ENCODE peak calls at places on chromosomes 6 and 20, in four cellular contexts. One of them, this sample, is unnamed.

GRCh38 chr20:44033873-44034272 is 119.2 kb downstream of the TOX2 start:
- DNase-seq in lower leg skin: peak; percentile 57
- DNase-seq in ovary: no peak
- DNase-seq in upper lobe of left lung: no peak
- DNase-seq in this sample: no peak

GRCh38 chr6:36504982-36505381 is 42.3 kb downstream of the STK38 start:
- DNase-seq in upper lobe of left lung: no peak
- DNase-seq in lower leg skin: no peak
- DNase-seq in ovary: no peak
- DNase-seq in this sample: no peak

GRCh38 chr6:166026586-166027126 is 141.0 kb downstream of the TBXT start:
- DNase-seq in ovary: no peak
- DNase-seq in upper lobe of left lung: no peak
- DNase-seq in lower leg skin: no peak
- DNase-seq in this sample: no peak

GRCh38 chr6:147986891-147987290 is 355.7 kb upstream of the SASH1 start:
- DNase-seq in upper lobe of left lung: no peak
- DNase-seq in lower leg skin: no peak
- DNase-seq in ovary: no peak
- DNase-seq in this sample: no peak

GRCh38 chr20:48613926-48614325 is 213.9 kb downstream of the PREX1 start:
- DNase-seq in lower leg skin: peak; percentile 56
- DNase-seq in ovary: no peak
- DNase-seq in upper lobe of left lung: no peak
- DNase-seq in this sample: no peak

GRCh38 chr20:25306991-25307903 is 59.4 kb downstream of the PYGB start:
- DNase-seq in ovary: no peak
- DNase-seq in lower leg skin: no peak
- DNase-seq in upper lobe of left lung: no peak
- DNase-seq in this sample: no peak

GRCh38 chr6:37068523-37069270 is 63.2 kb downstream of the FGD2 start:
- DNase-seq in lower leg skin: no peak
- DNase-seq in ovary: no peak
- DNase-seq in upper lobe of left lung: peak; percentile 44
- DNase-seq in this sample: peak; percentile 64

GRCh38 chr20:6502999-6503398 is 264.5 kb upstream of the BMP2 start:
- DNase-seq in upper lobe of left lung: no peak
- DNase-seq in ovary: no peak
- DNase-seq in lower leg skin: no peak
- DNase-seq in this sample: no peak

GRCh38 chr20:60224914-60225313 is 266.7 kb downstream of the CDH26 start:
- DNase-seq in lower leg skin: peak; percentile 54
- DNase-seq in upper lobe of left lung: no peak
- DNase-seq in ovary: no peak
- DNase-seq in this sample: no peak

GRCh38 chr6:118198746-118199145 is 291.7 kb downstream of the SLC35F1 start:
- DNase-seq in lower leg skin: no peak
- DNase-seq in ovary: no peak
- DNase-seq in upper lobe of left lung: no peak
- DNase-seq in this sample: no peak

GRCh38 chr6:63706630-63707029 is 71.0 kb downstream of the PHF3 start:
- DNase-seq in lower leg skin: no peak
- DNase-seq in upper lobe of left lung: no peak
- DNase-seq in ovary: no peak
- DNase-seq in this sample: no peak

GRCh38 chr20:64036346-64037198 is 590 bp downstream of the C20orf204 start:
- DNase-seq in ovary: no peak
- DNase-seq in lower leg skin: no peak
- DNase-seq in upper lobe of left lung: peak; percentile 60
- DNase-seq in this sample: no peak

DNA sequence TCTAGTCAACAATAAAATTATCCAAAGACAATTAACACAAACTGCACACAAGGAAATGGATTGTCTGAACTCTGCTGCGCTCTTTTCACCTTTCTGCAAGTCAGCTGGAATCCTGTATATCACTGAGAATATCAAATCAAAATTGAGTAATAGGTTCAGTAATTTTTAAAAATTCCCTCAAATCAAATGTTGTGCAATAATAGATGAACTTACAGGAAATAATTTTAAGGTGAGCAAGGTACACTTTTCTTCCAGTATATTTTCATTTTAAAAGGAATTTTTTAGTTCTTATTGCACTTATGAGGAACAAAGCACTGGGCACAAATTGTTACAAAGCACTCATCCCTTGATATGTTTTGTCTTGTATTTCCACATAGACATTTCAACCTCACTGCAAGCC is 1.2 kb downstream of the SAYSD1 start:
- DNase-seq in lower leg skin: no peak
- DNase-seq in ovary: no peak
- DNase-seq in upper lobe of left lung: no peak
- DNase-seq in this sample: no peak
- TF ChIP-seq POLR2A in lower leg skin: no peak
- TF ChIP-seq POLR2A in ovary: no peak
- TF ChIP-seq POLR2A in upper lobe of left lung: no peak
- TF ChIP-seq POLR2A in this sample: no peak

GRCh38 chr6:88761237-88762031 is 202.0 kb downstream of the RNGTT start:
- DNase-seq in upper lobe of left lung: no peak
- DNase-seq in ovary: no peak
- DNase-seq in lower leg skin: no peak
- DNase-seq in this sample: no peak
- TF ChIP-seq POLR2A in upper lobe of left lung: no peak
- TF ChIP-seq POLR2A in ovary: no peak
- TF ChIP-seq POLR2A in lower leg skin: no peak
- TF ChIP-seq POLR2A in this sample: no peak

GRCh38 chr6:26240157-26240980 is 124.6 kb upstream of the BTN3A2 start:
- DNase-seq in lower leg skin: peak; percentile 90
- DNase-seq in ovary: no peak
- DNase-seq in upper lobe of left lung: peak; percentile 86
- DNase-seq in this sample: peak; percentile 37
- TF ChIP-seq POLR2A in lower leg skin: no peak
- TF ChIP-seq POLR2A in ovary: no peak
- TF ChIP-seq POLR2A in upper lobe of left lung: peak; percentile 80
- TF ChIP-seq POLR2A in this sample: peak; percentile 22

GRCh38 chr20:45833030-45833882 is at the start of gene SNX21:
- DNase-seq in upper lobe of left lung: peak; percentile 96
- DNase-seq in lower leg skin: peak; percentile 95
- DNase-seq in ovary: peak; percentile 89
- DNase-seq in this sample: peak; percentile 70
- TF ChIP-seq POLR2A in upper lobe of left lung: no peak
- TF ChIP-seq POLR2A in lower leg skin: no peak
- TF ChIP-seq POLR2A in ovary: no peak
- TF ChIP-seq POLR2A in this sample: no peak

This sample was measured in gastrocnemius medialis.